ENCODE peak calls at places on chromosome 14, in six cellular contexts. V is adrenal gland, Z is cardiac muscle cell, M is heart right ventricle, D is aorta, P is colonic mucosa. H is an unnamed sample.

GRCh38 chr14:34098045-34098984 is 147.4 kb upstream of the EGLN3 start:
- DNase-seq in V (peak; percentile 22), Z (peak; percentile 19), M (peak; percentile 24), D (no peak), P (peak; percentile 48), H (peak; percentile 42)

GRCh38 chr14:98580131-98580678 is 691.8 kb downstream of the BCL11B start:
- DNase-seq in V (no peak), Z (peak; percentile 66), M (no peak), D (no peak), P (no peak), H (no peak)

GRCh38 chr14:64442300-64442988 is 22.9 kb upstream of the AKAP5 start:
- DNase-seq in V (no peak), Z (peak; percentile 88), M (peak; percentile 21), D (no peak), P (no peak), H (no peak)

GRCh38 chr14:33569844-33570716 is 380.8 kb downstream of the EGLN3 start:
- DNase-seq in V (no peak), Z (no peak), M (no peak), D (no peak), P (no peak), H (no peak)

GRCh38 chr14:103594265-103594664 is 31.5 kb downstream of the COA8 start:
- DNase-seq in V (no peak), Z (no peak), M (peak; percentile 49), D (no peak), P (no peak), H (no peak)

GRCh38 chr14:74491952-74492351 is 1.2 kb downstream of the NPC2 start:
- DNase-seq in V (peak; percentile 63), Z (peak; percentile 39), M (no peak), D (no peak), P (peak; percentile 37), H (no peak)

GRCh38 chr14:80136358-80136757 is 74.9 kb downstream of the DIO2 start:
- DNase-seq in V (no peak), Z (no peak), M (no peak), D (no peak), P (no peak), H (no peak)

GRCh38 chr14:104520620-104521410 is 58.7 kb upstream of the C14orf180 start:
- DNase-seq in V (no peak), Z (no peak), M (no peak), D (no peak), P (no peak), H (no peak)

GRCh38 chr14:59406454-59407245 is 58.5 kb downstream of the GPR135 start:
- DNase-seq in V (no peak), Z (no peak), M (peak; percentile 57), D (no peak), P (no peak), H (no peak)

GRCh38 chr14:73168691-73169090 is 32.4 kb downstream of the PSEN1 start:
- DNase-seq in V (no peak), Z (no peak), M (no peak), D (no peak), P (no peak), H (no peak)

GRCh38 chr14:77045570-77045890 is 17.0 kb upstream of the IRF2BPL start:
- DNase-seq in V (no peak), Z (no peak), M (no peak), D (peak; percentile 70), P (peak; percentile 73), H (no peak)
- H3K4me1 ChIP-seq in V (peaks cover 70% of the 10 kb centered on the region), Z (peaks cover 62% of the 10 kb centered on the region), M (peaks cover 84% of the 10 kb centered on the region), D (peaks cover 10% of the 10 kb centered on the region), P (peaks cover 34% of the 10 kb centered on the region), H (peaks cover 51% of the 10 kb centered on the region)

DNA sequence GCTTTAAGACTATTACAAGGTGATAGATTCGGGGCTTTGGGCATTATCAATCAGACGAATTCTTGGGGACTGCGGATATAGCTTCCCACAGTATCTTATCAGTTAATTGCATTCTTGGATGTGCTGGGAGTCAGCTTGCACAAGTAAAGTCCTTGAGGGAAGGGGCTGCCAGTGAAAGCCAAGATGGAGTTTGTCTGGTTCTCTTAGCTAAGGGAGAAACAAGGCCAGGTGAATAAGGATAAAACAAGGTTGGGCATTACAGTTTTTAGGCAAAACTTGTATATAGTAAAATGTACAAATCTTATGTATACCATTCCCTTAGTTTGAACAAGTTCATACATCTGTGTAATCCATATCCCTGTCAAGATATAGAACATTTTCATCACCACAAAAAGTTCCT is 5.5 kb downstream of the FBXO34 start:
- DNase-seq in V (no peak), Z (no peak), M (no peak), D (no peak), P (no peak), H (no peak)
- H3K4me1 ChIP-seq in V (peaks cover 53% of the 10 kb centered on the region), Z (peaks cover 30% of the 10 kb centered on the region), M (peaks cover 49% of the 10 kb centered on the region), D (no peaks in the 10 kb centered on the region), P (peaks cover 13% of the 10 kb centered on the region), H (peaks cover 4% of the 10 kb centered on the region)

DNA sequence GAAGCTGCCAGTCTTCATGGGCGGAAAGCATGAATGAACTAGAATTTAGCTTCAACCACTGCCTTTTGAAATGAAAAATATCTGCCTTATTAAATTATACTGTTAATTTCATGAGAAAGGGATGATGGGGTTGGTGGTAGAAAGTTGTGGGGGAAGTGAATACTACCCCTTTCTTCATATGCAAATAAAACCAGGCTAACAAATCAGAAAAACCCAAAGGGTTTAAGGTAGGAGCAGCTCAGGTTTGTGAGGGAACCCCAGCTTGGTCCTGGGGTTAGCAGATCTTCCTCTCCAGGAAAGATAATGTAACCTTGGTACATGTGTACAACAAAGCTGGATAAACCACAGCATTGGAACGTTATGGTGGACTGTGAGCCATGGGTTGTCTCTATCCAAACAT is 84.0 kb downstream of the PPP2R5C start:
- DNase-seq in V (no peak), Z (no peak), M (no peak), D (no peak), P (no peak), H (no peak)
- H3K4me1 ChIP-seq in V (peaks cover 19% of the 10 kb centered on the region), Z (peaks cover 15% of the 10 kb centered on the region), M (peaks cover 51% of the 10 kb centered on the region), D (no peaks in the 10 kb centered on the region), P (no peaks in the 10 kb centered on the region), H (no peaks in the 10 kb centered on the region)

DNA sequence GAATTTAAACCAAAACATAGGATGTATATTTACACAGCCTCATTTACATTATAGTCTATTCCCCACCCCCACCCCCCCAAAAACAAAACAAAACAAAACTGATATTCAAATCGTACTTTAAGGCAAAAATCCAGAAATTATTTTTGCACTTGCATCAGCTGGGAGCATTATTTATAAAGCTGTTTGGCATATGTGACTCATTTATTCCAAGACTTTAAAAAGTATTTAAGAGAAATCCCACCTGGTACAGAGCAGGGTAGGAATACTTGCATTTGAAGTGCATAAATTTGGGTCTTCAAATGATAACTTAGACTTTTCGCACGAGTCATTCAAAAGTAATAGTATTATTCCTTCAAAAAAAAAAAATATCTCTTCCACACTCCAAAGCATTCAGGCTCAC is 1.1 kb downstream of the KLHL28 start:
- DNase-seq in V (no peak), Z (no peak), M (no peak), D (no peak), P (no peak), H (no peak)
- H3K4me1 ChIP-seq in V (peaks cover 64% of the 10 kb centered on the region), Z (peaks cover 23% of the 10 kb centered on the region), M (peaks cover 69% of the 10 kb centered on the region), D (peaks cover 5% of the 10 kb centered on the region), P (peaks cover 21% of the 10 kb centered on the region), H (peaks cover 14% of the 10 kb centered on the region)